ENCODE peak calls at places on chromosomes 13 and 19, in six cellular contexts. U is left colon, D is AG08396, M is AG04450, R is A673, I is AG10803. E is an unnamed sample.

GRCh38 chr13:113275387-113275786 is 21.7 kb upstream of the LAMP1 start:
- DNase-seq in U (no peak), D (peak), M (peak), R (peak), I (peak), E (no peak)

GRCh38 chr13:49690133-49690989 is 925 bp downstream of the EBPL start:
- DNase-seq in U (peak), D (peak), M (peak), R (peak), I (no peak), E (no peak)

GRCh38 chr19:12648088-12648487 is 18.5 kb downstream of the MAN2B1 start:
- DNase-seq in U (no peak), D (peak), M (no peak), R (no peak), I (no peak), E (no peak)

GRCh38 chr13:20446405-20446804 is 79.3 kb downstream of the CRYL1 start:
- DNase-seq in U (no peak), D (no peak), M (no peak), R (no peak), I (no peak), E (no peak)

GRCh38 chr13:59963383-59963782 is 200.3 kb downstream of the DIAPH3 start:
- DNase-seq in U (no peak), D (no peak), M (no peak), R (no peak), I (no peak), E (no peak)

GRCh38 chr19:42168206-42168605 is 36.0 kb upstream of the POU2F2 start:
- DNase-seq in U (no peak), D (no peak), M (no peak), R (no peak), I (no peak), E (no peak)

GRCh38 chr19:18167011-18167410 is 6.6 kb upstream of the IFI30 start:
- DNase-seq in U (no peak), D (no peak), M (no peak), R (no peak), I (no peak), E (no peak)

GRCh38 chr19:18969953-18970659 is 29.1 kb upstream of the HOMER3 start:
- DNase-seq in U (no peak), D (no peak), M (no peak), R (peak), I (peak), E (no peak)

GRCh38 chr13:95360052-95360451 is 58.8 kb upstream of the ABCC4 start:
- DNase-seq in U (no peak), D (no peak), M (no peak), R (no peak), I (no peak), E (no peak)

GRCh38 chr19:44621367-44621766 is 8.0 kb downstream of the IGSF23 start:
- DNase-seq in U (no peak), D (no peak), M (no peak), R (no peak), I (no peak), E (no peak)

GRCh38 chr13:29810145-29810742 is 40.2 kb downstream of the UBL3 start:
- DNase-seq in U (no peak), D (no peak), M (no peak), R (no peak), I (no peak), E (no peak)

GRCh38 chr19:50325310-50326100 is 3.7 kb downstream of the KCNC3 start:
- DNase-seq in U (peak), D (peak), M (no peak), R (peak), I (peak), E (peak)

GRCh38 chr13:111598751-111599150 is 278.3 kb downstream of the TEX29 start:
- DNase-seq in U (no peak), D (no peak), M (no peak), R (no peak), I (no peak), E (no peak)

GRCh38 chr19:51830263-51830662 is 35.3 kb downstream of the FPR3 start:
- DNase-seq in U (no peak), D (no peak), M (no peak), R (peak), I (peak), E (no peak)

GRCh38 chr13:86840250-86841191 is 830.6 kb upstream of the SLITRK5 start:
- DNase-seq in U (no peak), D (no peak), M (no peak), R (no peak), I (no peak), E (no peak)

GRCh38 chr13:26221721-26222522 is at the start of gene RNF6:
- DNase-seq in U (peak), D (peak), M (peak), R (peak), I (peak), E (peak)

GRCh38 chr19:13841339-13842293 is 35.3 kb upstream of the NANOS3 start:
- DNase-seq in U (peak), D (peak), M (no peak), R (no peak), I (peak), E (no peak)

GRCh38 chr19:2095338-2095938 is 688 bp downstream of the MOB3A start:
- DNase-seq in U (no peak), D (no peak), M (no peak), R (no peak), I (no peak), E (no peak)

GRCh38 chr19:38975214-38975860 is at the start of gene FBXO17:
- DNase-seq in U (peak), D (peak), M (no peak), R (peak), I (peak), E (no peak)

GRCh38 chr19:54029930-54030490 is 33.7 kb downstream of the VSTM1 start:
- DNase-seq in U (peak), D (peak), M (no peak), R (peak), I (peak), E (peak)

GRCh38 chr13:73325351-73326214 is 266.8 kb downstream of the KLF5 start:
- DNase-seq in U (peak), D (no peak), M (no peak), R (no peak), I (no peak), E (no peak)